ENCODE peak calls at places on chromosomes 6 and 20, in six cellular contexts. O is stomach, Q is A549, E is transverse colon, I is ovary, Z is H1. N is an unnamed sample. For H3K4me1, the result is how much of the 10 kb centered on the place peaks cover.

GRCh38 chr6:11288065-11288464 is 55.6 kb upstream of the NEDD9 start:
- DNase-seq in O (peak), Q (no peak), E (peak), I (no peak), Z (no peak), N (no peak)

GRCh38 chr6:170082067-170082466 is 208.8 kb downstream of the DLL1 start:
- DNase-seq in O (peak), Q (no peak), E (no peak), I (no peak), Z (no peak), N (no peak)

GRCh38 chr6:101806241-101806640 is 412.7 kb downstream of the GRIK2 start:
- DNase-seq in O (no peak), Q (no peak), E (no peak), I (no peak), Z (no peak), N (no peak)

GRCh38 chr6:63372951-63373533 is 53.3 kb upstream of the LGSN start:
- DNase-seq in O (no peak), Q (no peak), E (no peak), I (no peak), Z (no peak), N (no peak)

GRCh38 chr20:531608-532007 is 12.0 kb downstream of the CSNK2A1 start:
- DNase-seq in O (no peak), Q (no peak), E (no peak), I (no peak), Z (no peak), N (no peak)

GRCh38 chr6:111880181-111880944 is 7.1 kb upstream of the FYN start:
- DNase-seq in O (no peak), Q (no peak), E (no peak), I (no peak), Z (no peak), N (no peak)

GRCh38 chr20:35133735-35134134 is 13.4 kb downstream of the EDEM2 start:
- DNase-seq in O (no peak), Q (no peak), E (no peak), I (no peak), Z (no peak), N (no peak)

GRCh38 chr6:25014806-25015560 is 79.2 kb upstream of the RIPOR2 start:
- DNase-seq in O (no peak), Q (no peak), E (no peak), I (no peak), Z (no peak), N (no peak)

GRCh38 chr20:22590662-22591061 is 6.3 kb upstream of the FOXA2 start:
- DNase-seq in O (no peak), Q (no peak), E (no peak), I (no peak), Z (no peak), N (no peak)

GRCh38 chr20:15310361-15310760 is 972.9 kb upstream of the FLRT3 start:
- DNase-seq in O (no peak), Q (no peak), E (no peak), I (no peak), Z (no peak), N (no peak)

GRCh38 chr20:17636523-17637412 is 45.3 kb downstream of the RRBP1 start:
- DNase-seq in O (no peak), Q (no peak), E (no peak), I (no peak), Z (no peak), N (no peak)

GRCh38 chr20:9117548-9117947 is 48.7 kb downstream of the PLCB4 start:
- DNase-seq in O (no peak), Q (no peak), E (no peak), I (no peak), Z (no peak), N (no peak)

GRCh38 chr6:135853227-135853626 is 1.7 kb downstream of the PDE7B start:
- DNase-seq in O (no peak), Q (no peak), E (no peak), I (no peak), Z (no peak), N (no peak)

GRCh38 chr6:125904871-125905270 is 51.7 kb upstream of the HINT3 start:
- DNase-seq in O (no peak), Q (no peak), E (no peak), I (no peak), Z (no peak), N (no peak)

GRCh38 chr6:90039911-90040310 is 145.6 kb downstream of the GJA10 start:
- DNase-seq in O (no peak), Q (no peak), E (no peak), I (no peak), Z (no peak), N (no peak)

GRCh38 chr6:113406051-113406695 is 451.0 kb upstream of the MARCKS start:
- DNase-seq in O (no peak), Q (no peak), E (no peak), I (no peak), Z (no peak), N (no peak)

GRCh38 chr6:42710316-42710715 is 12.1 kb downstream of the PRPH2 start:
- DNase-seq in O (no peak), Q (no peak), E (no peak), I (no peak), Z (no peak), N (no peak)

GRCh38 chr20:22805219-22805618 is 220.8 kb upstream of the FOXA2 start:
- DNase-seq in O (no peak), Q (peak), E (no peak), I (no peak), Z (no peak), N (no peak)

GRCh38 chr6:150418825-150419594 is 50.2 kb downstream of the IYD start:
- DNase-seq in O (peak), Q (peak), E (peak), I (peak), Z (peak), N (peak)

GRCh38 chr6:35236223-35236622 is 22.5 kb downstream of the SCUBE3 start:
- DNase-seq in O (no peak), Q (no peak), E (no peak), I (no peak), Z (no peak), N (no peak)

GRCh38 chr6:142542704-142543233 is 241.0 kb downstream of the ADGRG6 start:
- DNase-seq in O (peak), Q (no peak), E (peak), I (peak), Z (no peak), N (peak)

GRCh38 chr20:41143354-41143753 is 6.0 kb downstream of the PLCG1 start:
- DNase-seq in O (no peak), Q (no peak), E (peak), I (no peak), Z (no peak), N (no peak)

GRCh38 chr6:13402711-13403110 is 74.4 kb upstream of the TBC1D7 start:
- DNase-seq in O (no peak), Q (no peak), E (no peak), I (no peak), Z (no peak), N (no peak)

GRCh38 chr20:54268941-54269340 is 61.1 kb downstream of the PFDN4 start:
- DNase-seq in O (no peak), Q (no peak), E (no peak), I (no peak), Z (peak), N (no peak)

GRCh38 chr20:52200870-52201269 is 9.3 kb upstream of the ZFP64 start:
- DNase-seq in O (no peak), Q (no peak), E (no peak), I (no peak), Z (no peak), N (no peak)

GRCh38 chr20:56924976-56925695 is 296.0 kb downstream of the TFAP2C start:
- DNase-seq in O (no peak), Q (peak), E (peak), I (no peak), Z (peak), N (no peak)

GRCh38 chr6:170024940-170025339 is 265.9 kb downstream of the DLL1 start:
- DNase-seq in O (peak), Q (no peak), E (peak), I (peak), Z (no peak), N (no peak)

GRCh38 chr20:44683263-44684046 is 31.7 kb upstream of the CCN5 start:
- DNase-seq in O (peak), Q (peak), E (peak), I (no peak), Z (peak), N (no peak)

GRCh38 chr6:73823046-73823735 is 127.2 kb downstream of the CD109 start:
- DNase-seq in O (no peak), Q (no peak), E (no peak), I (no peak), Z (no peak), N (no peak)

GRCh38 chr20:10536531-10536930 is 101.4 kb downstream of the SLX4IP start:
- DNase-seq in O (peak), Q (no peak), E (no peak), I (no peak), Z (peak), N (no peak)

GRCh38 chr20:35120012-35120701 is 27.0 kb downstream of the EDEM2 start:
- DNase-seq in O (no peak), Q (no peak), E (no peak), I (no peak), Z (no peak), N (no peak)

DNA sequence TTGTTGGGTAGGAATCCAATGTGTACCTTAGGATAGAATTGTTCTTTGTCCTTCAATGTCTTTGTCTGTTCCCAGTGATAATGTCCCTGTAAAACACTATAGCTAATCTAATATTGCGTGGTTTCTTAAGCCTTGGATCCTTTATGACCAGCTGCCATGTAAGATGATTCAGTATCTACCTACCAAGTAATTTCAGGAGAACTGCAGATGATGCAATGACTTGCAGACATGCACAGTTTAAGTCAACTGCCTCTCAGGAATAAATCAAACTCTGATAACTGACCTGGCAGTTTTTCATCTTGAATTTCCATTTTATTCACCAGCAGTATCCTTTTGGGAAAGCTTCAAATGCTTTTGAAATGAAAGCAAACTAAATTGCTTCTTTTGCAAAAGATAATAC is 157.8 kb downstream of the TPBG start:
- DNase-seq in O (no peak), Q (no peak), E (no peak), I (no peak), Z (no peak), N (no peak)
- TF ChIP-seq EP300 in O (no peak), Q (no peak), E (no peak), I (no peak), Z (no peak), N (no peak)

DNA sequence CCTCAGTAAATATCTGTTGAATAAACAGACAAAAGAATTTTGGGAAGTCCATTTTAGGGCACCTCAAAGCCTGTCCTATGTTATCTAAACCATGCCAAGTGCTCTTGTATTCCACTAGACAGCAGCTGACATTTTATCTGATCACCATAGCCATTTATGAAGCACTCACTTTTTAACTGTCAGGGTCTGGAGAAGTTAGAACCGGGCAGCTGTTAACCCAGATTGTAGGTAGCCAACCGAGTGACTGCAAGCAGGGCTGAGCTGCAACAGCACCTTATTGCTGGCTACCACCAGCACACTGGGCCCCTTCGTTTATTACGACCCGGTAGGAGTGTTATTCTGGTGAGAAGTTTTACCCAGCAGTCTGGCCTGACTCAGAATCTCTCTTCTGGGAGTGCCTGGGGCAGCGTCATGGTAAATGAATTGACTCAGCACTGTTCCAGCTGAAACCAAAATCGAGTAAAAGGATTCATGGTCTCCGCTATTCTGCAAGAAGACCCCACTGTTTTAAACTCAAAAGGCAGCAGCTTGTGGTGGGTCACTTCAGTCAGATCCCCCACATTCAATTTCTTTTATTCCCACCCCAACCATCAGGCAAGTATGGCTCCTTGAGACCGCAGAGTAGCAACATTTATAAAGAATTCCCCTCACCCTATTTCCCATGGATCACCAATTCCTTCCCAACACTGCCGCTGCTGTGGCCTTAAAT is 1.7 kb downstream of the UBE2V1 start:
- DNase-seq in O (no peak), Q (no peak), E (no peak), I (no peak), Z (no peak), N (no peak)
- H3K4me1 ChIP-seq in O (half or more), Q (half or more), E (half or more), I (under half), Z (under half), N (half or more)

GRCh38 chr20:25197173-25197869 is 1.8 kb downstream of the ENTPD6 start:
- DNase-seq in O (no peak), Q (no peak), E (peak), I (no peak), Z (no peak), N (peak)

GRCh38 chr20:25196701-25197120 is 1.2 kb downstream of the ENTPD6 start:
- DNase-seq in O (no peak), Q (peak), E (no peak), I (no peak), Z (no peak), N (no peak)

GRCh38 chr20:25195014-25195961 is at the start of gene ENTPD6:
- DNase-seq in O (peak), Q (peak), E (peak), I (peak), Z (no peak), N (peak)

GRCh38 chr20:25194333-25194972 is 1.1 kb upstream of the ENTPD6 start:
- DNase-seq in O (no peak), Q (no peak), E (no peak), I (peak), Z (no peak), N (peak)

GRCh38 chr20:25195962-25196700 is 619 bp downstream of the ENTPD6 start:
- DNase-seq in O (peak), Q (peak), E (peak), I (no peak), Z (no peak), N (peak)
- H3K27ac ChIP-seq in O (peak), Q (peak), E (peak), I (peak), Z (no peak), N (peak)

GRCh38 chr6:44257007-44257752 is at the start of gene SLC35B2:
- DNase-seq in O (peak), Q (peak), E (peak), I (peak), Z (no peak), N (no peak)
- TF ChIP-seq EP300 in O (no peak), Q (no peak), E (no peak), I (no peak), Z (peak), N (no peak)

GRCh38 chr20:19738936-19739335 is 19.1 kb upstream of the RIN2 start:
- DNase-seq in O (no peak), Q (no peak), E (no peak), I (no peak), Z (no peak), N (no peak)

GRCh38 chr20:19741914-19742313 is 16.1 kb upstream of the RIN2 start:
- DNase-seq in O (no peak), Q (no peak), E (no peak), I (no peak), Z (no peak), N (no peak)

GRCh38 chr20:19740503-19740902 is 17.6 kb upstream of the RIN2 start:
- DNase-seq in O (no peak), Q (no peak), E (no peak), I (no peak), Z (no peak), N (no peak)

GRCh38 chr20:19737025-19737424 is 21.0 kb upstream of the RIN2 start:
- DNase-seq in O (no peak), Q (peak), E (peak), I (no peak), Z (no peak), N (no peak)

GRCh38 chr20:19739351-19739750 is 18.7 kb upstream of the RIN2 start:
- DNase-seq in O (no peak), Q (no peak), E (no peak), I (no peak), Z (no peak), N (no peak)
- H3K4me1 ChIP-seq in O (under half), Q (under half), E (under half), I (under half), Z (under half), N (under half)

GRCh38 chr6:166733900-166734299 is 106.8 kb upstream of the RPS6KA2 start:
- DNase-seq in O (no peak), Q (no peak), E (no peak), I (no peak), Z (no peak), N (no peak)
- H3K27ac ChIP-seq in O (no peak), Q (no peak), E (no peak), I (no peak), Z (no peak), N (no peak)

DNA sequence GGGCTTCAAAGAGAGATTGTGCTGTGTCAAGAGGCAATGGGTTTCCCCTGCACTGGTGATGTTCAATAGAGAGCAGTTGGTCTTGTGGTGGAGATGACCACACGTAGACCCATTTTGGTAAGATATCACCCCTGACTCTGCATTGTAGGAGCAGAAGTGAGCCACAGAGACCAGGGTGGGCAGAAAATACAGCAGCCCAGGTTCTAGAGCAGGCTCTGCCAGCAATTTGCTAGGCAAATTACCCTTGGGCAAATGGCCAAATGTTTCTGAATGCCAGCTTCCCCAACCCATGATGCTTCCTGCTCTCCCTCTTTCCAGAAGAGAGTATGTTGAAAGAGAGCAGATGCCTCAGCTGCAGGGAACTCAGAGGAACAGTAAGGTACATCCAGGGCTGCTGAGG is 317.3 kb upstream of the MOCS1 start:
- DNase-seq in O (no peak), Q (no peak), E (peak), I (no peak), Z (no peak), N (no peak)
- TF ChIP-seq EP300 in O (no peak), Q (no peak), E (no peak), I (no peak), Z (no peak), N (no peak)

DNA sequence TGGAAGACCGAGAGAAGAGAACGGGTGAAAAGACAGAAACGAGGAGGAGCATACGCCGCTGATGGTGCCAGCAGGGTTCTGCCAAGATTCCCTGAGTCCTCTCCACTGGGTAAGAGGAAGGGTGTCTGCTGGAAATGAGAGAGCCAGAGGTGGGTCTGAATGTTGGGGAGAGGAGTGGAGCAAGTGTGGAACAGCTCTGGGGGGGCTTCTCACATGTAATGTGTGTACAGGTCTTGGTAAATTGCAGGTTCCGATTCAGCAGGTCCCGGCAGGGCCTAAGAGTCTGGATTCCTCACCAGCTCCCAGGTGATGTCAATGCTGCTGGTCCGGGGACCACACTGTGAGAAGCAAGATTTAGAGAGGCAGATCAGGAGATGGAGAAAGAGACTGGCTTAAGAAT is 1.5 kb upstream of the EBF4 start:
- DNase-seq in O (no peak), Q (no peak), E (no peak), I (no peak), Z (no peak), N (no peak)
- H3K4me1 ChIP-seq in O (under half), Q (under half), E (under half), I (under half), Z (under half), N (under half)

GRCh38 chr6:37589198-37589597 is 89.5 kb upstream of the CCDC167 start:
- DNase-seq in O (no peak), Q (no peak), E (no peak), I (no peak), Z (no peak), N (no peak)
- H3K27ac ChIP-seq in O (no peak), Q (no peak), E (no peak), I (no peak), Z (no peak), N (no peak)

GRCh38 chr6:15433517-15433874 is 187.6 kb downstream of the JARID2 start:
- DNase-seq in O (no peak), Q (no peak), E (no peak), I (no peak), Z (no peak), N (no peak)

GRCh38 chr6:15430181-15430580 is 184.3 kb downstream of the JARID2 start:
- DNase-seq in O (no peak), Q (no peak), E (no peak), I (no peak), Z (no peak), N (no peak)

GRCh38 chr6:15434263-15434662 is 188.4 kb downstream of the JARID2 start:
- DNase-seq in O (no peak), Q (no peak), E (no peak), I (no peak), Z (no peak), N (no peak)

GRCh38 chr6:15430947-15431405 is 185.1 kb downstream of the JARID2 start:
- DNase-seq in O (no peak), Q (no peak), E (no peak), I (no peak), Z (no peak), N (no peak)

GRCh38 chr6:15431762-15432495 is 186.1 kb downstream of the JARID2 start:
- DNase-seq in O (no peak), Q (no peak), E (no peak), I (no peak), Z (no peak), N (no peak)
- TF ChIP-seq EP300 in O (no peak), Q (no peak), E (no peak), I (no peak), Z (no peak), N (no peak)